ENCODE peak calls at places on chromosomes 1 and 21, in five cellular contexts. L is IMR-90, K is astrocyte, P is cardiac muscle cell, D is left lung. M is an unnamed sample.

GRCh38 chr21:37176716-37177115 is 90.4 kb downstream of the VPS26C start:
- DNase-seq in L (no peak), K (no peak), P (no peak), D (no peak), M (no peak)

GRCh38 chr1:220595179-220595578 is 67.2 kb downstream of the MARK1 start:
- DNase-seq in L (no peak), K (no peak), P (no peak), D (no peak), M (no peak)

GRCh38 chr1:16117369-16117768 is 38.5 kb downstream of the EPHA2 start:
- DNase-seq in L (no peak), K (peak; percentile 68), P (no peak), D (no peak), M (no peak)

GRCh38 chr21:45256912-45257672 is 30.6 kb downstream of the POFUT2 start:
- DNase-seq in L (no peak), K (no peak), P (peak; percentile 77), D (no peak), M (no peak)

GRCh38 chr1:245512181-245512888 is 357.6 kb downstream of the KIF26B start:
- DNase-seq in L (no peak), K (no peak), P (no peak), D (no peak), M (no peak)

GRCh38 chr1:187121661-187122060 is 292.9 kb downstream of the PLA2G4A start:
- DNase-seq in L (no peak), K (no peak), P (no peak), D (no peak), M (no peak)

GRCh38 chr1:16141573-16142336 is 14.1 kb downstream of the EPHA2 start:
- DNase-seq in L (no peak), K (no peak), P (no peak), D (no peak), M (no peak)

GRCh38 chr1:9860887-9861286 is 37.1 kb upstream of the CLSTN1 start:
- DNase-seq in L (peak; percentile 10), K (no peak), P (no peak), D (no peak), M (no peak)

GRCh38 chr21:45804809-45805313 is 161.3 kb downstream of the PCBP3 start:
- DNase-seq in L (no peak), K (no peak), P (no peak), D (no peak), M (no peak)

GRCh38 chr1:222167111-222167510 is 380.8 kb downstream of the HHIPL2 start:
- DNase-seq in L (peak; percentile 94), K (peak; percentile 92), P (peak; percentile 55), D (no peak), M (peak; percentile 22)

GRCh38 chr1:44264143-44264542 is 50.9 kb downstream of the DMAP1 start:
- DNase-seq in L (no peak), K (no peak), P (no peak), D (no peak), M (no peak)

GRCh38 chr21:43717967-43718871 is 710 bp upstream of the PDXK start:
- DNase-seq in L (no peak), K (no peak), P (no peak), D (no peak), M (no peak)

GRCh38 chr1:27569088-27569459 is 34.9 kb downstream of the AHDC1 start:
- DNase-seq in L (no peak), K (no peak), P (no peak), D (no peak), M (no peak)

GRCh38 chr21:27802816-27803475 is 836.1 kb upstream of the ADAMTS5 start:
- DNase-seq in L (peak; percentile 31), K (no peak), P (peak; percentile 52), D (no peak), M (no peak)

GRCh38 chr1:187280051-187280450 is 451.3 kb downstream of the PLA2G4A start:
- DNase-seq in L (no peak), K (no peak), P (no peak), D (no peak), M (no peak)

GRCh38 chr1:22334860-22335550 is 116.6 kb upstream of the ZBTB40 start:
- DNase-seq in L (no peak), K (no peak), P (no peak), D (no peak), M (no peak)

GRCh38 chr21:30408782-30409494 is 13.1 kb downstream of the KRTAP13-1 start:
- DNase-seq in L (no peak), K (peak; percentile 0), P (peak; percentile 83), D (peak; percentile 58), M (no peak)

GRCh38 chr1:143698016-143698415 is 273.8 kb downstream of the FAM72C start:
- DNase-seq in L (no peak), K (no peak), P (no peak), D (no peak), M (no peak)

GRCh38 chr1:73781257-73781656 is 416.7 kb downstream of the LRRIQ3 start:
- DNase-seq in L (no peak), K (peak; percentile 25), P (no peak), D (no peak), M (no peak)

GRCh38 chr1:216064643-216065042 is 358.6 kb downstream of the USH2A start:
- DNase-seq in L (peak; percentile 66), K (no peak), P (no peak), D (no peak), M (no peak)

GRCh38 chr1:14627608-14628489 is 29.4 kb downstream of the KAZN start:
- DNase-seq in L (no peak), K (no peak), P (no peak), D (no peak), M (no peak)

GRCh38 chr1:227260433-227260832 is 57.9 kb downstream of the CDC42BPA start:
- DNase-seq in L (no peak), K (no peak), P (no peak), D (no peak), M (no peak)

GRCh38 chr1:184672013-184672726 is 82.5 kb downstream of the EDEM3 start:
- DNase-seq in L (no peak), K (no peak), P (no peak), D (no peak), M (no peak)

GRCh38 chr1:210328032-210328745 is 513 bp upstream of the HHAT start:
- DNase-seq in L (no peak), K (no peak), P (peak; percentile 12), D (no peak), M (no peak)

GRCh38 chr1:90176530-90176929 is 181.6 kb downstream of the ZNF326 start:
- DNase-seq in L (no peak), K (peak; percentile 0), P (no peak), D (no peak), M (no peak)

GRCh38 chr1:117826551-117827078 is 102.8 kb downstream of the GDAP2 start:
- DNase-seq in L (peak; percentile 96), K (peak; percentile 91), P (no peak), D (no peak), M (peak; percentile 63)

GRCh38 chr1:201490708-201491131 is 16.2 kb downstream of the CSRP1 start:
- DNase-seq in L (no peak), K (no peak), P (no peak), D (no peak), M (no peak)

GRCh38 chr1:2611034-2611501 is 21.7 kb downstream of the MMEL1 start:
- DNase-seq in L (no peak), K (no peak), P (no peak), D (no peak), M (no peak)

GRCh38 chr1:19605884-19606442 is 38.1 kb upstream of the NBL1 start:
- DNase-seq in L (peak; percentile 2), K (no peak), P (no peak), D (no peak), M (no peak)

GRCh38 chr1:19610282-19610978 is 33.7 kb upstream of the NBL1 start:
- DNase-seq in L (peak; percentile 58), K (no peak), P (no peak), D (no peak), M (no peak)

GRCh38 chr1:19606817-19607706 is 37.0 kb upstream of the NBL1 start:
- DNase-seq in L (peak; percentile 8), K (peak; percentile 53), P (no peak), D (no peak), M (no peak)

GRCh38 chr1:19612516-19612915 is 31.6 kb upstream of the NBL1 start:
- DNase-seq in L (no peak), K (no peak), P (no peak), D (no peak), M (no peak)

GRCh38 chr1:19608232-19608631 is 35.9 kb upstream of the NBL1 start:
- DNase-seq in L (no peak), K (no peak), P (no peak), D (no peak), M (no peak)
- H3K4me1 ChIP-seq in L (peaks cover 6% of the 10 kb centered on the region), K (no peaks in the 10 kb centered on the region), P (no peaks in the 10 kb centered on the region), D (peaks cover 3% of the 10 kb centered on the region), M (peaks cover 86% of the 10 kb centered on the region)

DNA sequence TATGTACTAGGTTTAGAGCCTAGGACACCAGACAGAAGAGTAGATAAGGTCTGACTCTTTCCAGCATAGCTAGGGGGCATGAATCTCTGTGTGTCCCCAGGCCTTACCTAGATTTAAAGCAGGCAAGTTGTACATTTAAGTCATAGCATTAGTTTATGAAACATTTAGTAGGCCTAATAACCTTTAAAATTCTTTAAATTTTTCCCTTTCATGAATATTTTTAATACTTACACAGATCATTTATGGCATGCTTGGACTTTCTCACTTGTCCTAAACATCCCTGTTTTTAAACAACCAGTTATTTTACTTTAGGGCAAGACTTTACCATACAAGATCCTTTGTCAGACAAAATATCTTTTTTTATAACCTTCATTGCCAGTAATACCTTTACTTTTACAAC is 258.4 kb upstream of the ZRANB2 start:
- DNase-seq in L (no peak), K (no peak), P (no peak), D (no peak), M (no peak)
- H3K9me3 ChIP-seq in L (peaks cover 14% of the 10 kb centered on the region), K (peaks cover 2% of the 10 kb centered on the region), P (peaks cover 3% of the 10 kb centered on the region), D (peaks cover 59% of the 10 kb centered on the region), M (peaks cover 41% of the 10 kb centered on the region)

GRCh38 chr1:64884261-64885040 is 81.9 kb downstream of the JAK1 start:
- DNase-seq in L (peak; percentile 56), K (peak; percentile 49), P (no peak), D (no peak), M (no peak)
- H3K4me3 ChIP-seq in L (no peak overlapping the region), K (no peak overlapping the region), P (no peak overlapping the region), D (no peak overlapping the region), M (no peak overlapping the region)

GRCh38 chr1:159197767-159198557 is 6.7 kb upstream of the ACKR1 start:
- DNase-seq in L (peak; percentile 72), K (peak; percentile 41), P (peak; percentile 84), D (peak; percentile 56), M (peak; percentile 25)

GRCh38 chr1:159203621-159204020 is 1.1 kb upstream of the ACKR1 start:
- DNase-seq in L (no peak), K (no peak), P (no peak), D (no peak), M (no peak)

GRCh38 chr1:159196543-159196942 is 8.1 kb upstream of the ACKR1 start:
- DNase-seq in L (no peak), K (no peak), P (no peak), D (no peak), M (no peak)

GRCh38 chr1:159200759-159201158 is 3.9 kb upstream of the ACKR1 start:
- DNase-seq in L (no peak), K (no peak), P (no peak), D (no peak), M (no peak)

DNA sequence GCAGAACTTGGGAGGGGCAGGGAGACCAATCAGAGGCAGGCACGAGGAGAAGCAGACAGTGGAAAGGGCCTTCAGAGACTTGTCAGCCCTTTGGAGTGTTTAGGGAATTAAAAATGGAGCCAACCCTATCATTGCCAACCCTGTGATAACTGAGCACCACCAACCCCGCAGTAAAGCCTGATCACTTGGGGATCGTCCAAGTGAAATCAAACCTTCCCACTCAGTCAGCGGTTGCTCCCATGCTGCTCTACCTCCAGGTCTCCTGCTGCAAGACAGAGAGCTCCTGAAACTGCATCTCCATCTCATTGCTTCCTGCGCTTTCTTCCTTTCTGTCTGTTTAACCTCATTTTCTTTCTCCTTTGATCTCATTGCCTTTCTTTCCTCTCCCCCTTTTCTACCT is 4.8 kb upstream of the ACKR1 start:
- DNase-seq in L (no peak), K (no peak), P (no peak), D (no peak), M (no peak)
- H3K4me1 ChIP-seq in L (no peaks in the 10 kb centered on the region), K (no peaks in the 10 kb centered on the region), P (peaks cover 15% of the 10 kb centered on the region), D (no peaks in the 10 kb centered on the region), M (no peaks in the 10 kb centered on the region)

M was measured in left ventricle myocardium inferior.